ENCODE peak calls at places on chromosomes 13 and 19, in ten cellular contexts. M is EH; X is body of pancreas; H is Right ventricle myocardium superior; K is NCI-H2171 treated with DMSO at 0.1 percent for 48 hours; P is HEK293T; D is hypothalamus; I is activated T-helper 1 cell treated with anti-CD3 and anti-CD28 coated beads, Interleukin-2, amount 50 U/mL, for 16 hours; J is osteocyte; F is Daoy. A is an unnamed sample.

GRCh38 chr19:15161028-15161984 is 39.5 kb downstream of the NOTCH3 start:
- DNase-seq in J (no peak), F (peak), M (peak), P (peak), K (peak), D (no peak), H (no peak), I (no peak), X (no peak), A (no peak)

GRCh38 chr13:64164435-64164834 is 2748.8 kb upstream of the PCDH20 start:
- DNase-seq in D (no peak), F (no peak), X (peak), I (no peak), M (no peak), H (no peak), K (no peak), J (no peak), P (no peak), A (no peak)

GRCh38 chr13:61778531-61778930 is 362.9 kb upstream of the PCDH20 start:
- DNase-seq in J (no peak), X (no peak), F (no peak), H (no peak), I (no peak), M (no peak), D (no peak), P (no peak), K (no peak), A (no peak)

GRCh38 chr13:92407858-92408257 is 818.7 kb upstream of the GPC6 start:
- DNase-seq in J (no peak), P (no peak), M (no peak), K (no peak), I (no peak), D (no peak), H (no peak), F (no peak), X (no peak), A (no peak)

GRCh38 chr19:41175825-41176734 is 16.9 kb upstream of the CYP2S1 start:
- DNase-seq in M (peak), F (peak), J (no peak), I (no peak), D (peak), P (no peak), K (no peak), X (peak), H (peak), A (no peak)

GRCh38 chr19:1070576-1070930 is 3.6 kb downstream of the ARHGAP45 start:
- DNase-seq in K (no peak), M (no peak), H (no peak), X (no peak), I (no peak), P (no peak), J (no peak), D (no peak), F (peak), A (no peak)

GRCh38 chr19:55386515-55386947 is 799 bp downstream of the RPL28 start:
- DNase-seq in F (no peak), M (no peak), I (no peak), P (no peak), H (no peak), J (no peak), K (no peak), X (no peak), D (no peak), A (no peak)

GRCh38 chr13:43021926-43022670 is 1.3 kb upstream of the DNAJC15 start:
- DNase-seq in P (no peak), K (no peak), M (peak), D (no peak), X (no peak), F (no peak), J (no peak), I (no peak), H (no peak), A (no peak)

GRCh38 chr13:98175823-98176222 is 1.2 kb downstream of the RNF113B start:
- DNase-seq in X (no peak), I (no peak), M (no peak), P (no peak), K (no peak), F (no peak), J (no peak), H (no peak), D (no peak), A (no peak)

GRCh38 chr13:91722267-91722884 is 324.0 kb downstream of the GPC5 start:
- DNase-seq in X (no peak), H (no peak), K (peak), I (no peak), J (no peak), F (no peak), M (no peak), D (no peak), P (peak), A (no peak)

GRCh38 chr19:17348700-17349099 is 11.3 kb downstream of the GTPBP3 start:
- DNase-seq in I (no peak), H (peak), M (peak), F (peak), J (peak), P (peak), K (peak), D (peak), X (peak), A (no peak)

GRCh38 chr19:58317481-58318072 is 9.2 kb upstream of the ZSCAN22 start:
- DNase-seq in P (no peak), H (no peak), D (no peak), F (peak), K (no peak), M (peak), X (no peak), I (no peak), J (no peak), A (no peak)

GRCh38 chr13:32001392-32001768 is 30.2 kb upstream of the FRY start:
- DNase-seq in H (peak), F (no peak), I (no peak), D (no peak), X (peak), J (no peak), P (peak), M (peak), K (no peak), A (no peak)

GRCh38 chr19:38037151-38037611 is 130.2 kb downstream of the SIPA1L3 start:
- DNase-seq in K (peak), I (no peak), F (no peak), P (no peak), H (peak), M (no peak), X (peak), J (no peak), D (no peak), A (no peak)

GRCh38 chr13:80340643-80341097 is 256 bp downstream of the SPRY2 start:
- DNase-seq in K (peak), D (no peak), P (no peak), X (no peak), F (no peak), J (no peak), H (no peak), I (no peak), M (peak), A (no peak)

GRCh38 chr13:38338089-38338488 is 11.6 kb upstream of the UFM1 start:
- DNase-seq in D (no peak), F (no peak), J (no peak), M (no peak), I (no peak), X (no peak), P (no peak), H (no peak), K (no peak), A (no peak)

GRCh38 chr13:89432997-89433396 is 1761.8 kb downstream of the SLITRK5 start:
- DNase-seq in M (no peak), P (no peak), J (no peak), D (no peak), F (no peak), X (no peak), H (no peak), K (no peak), I (no peak), A (no peak)

GRCh38 chr13:64314286-64314685 is 2898.6 kb upstream of the PCDH20 start:
- DNase-seq in J (no peak), I (no peak), X (no peak), M (peak), P (no peak), D (no peak), H (no peak), K (no peak), F (no peak), A (no peak)